ENCODE peak calls at places on chromosome 4, in seven cellular contexts. L is HL-60, R is HepG2, N is Panc1, P is SK-N-SH, X is K562, W is GM23338. Y is an unnamed sample.

GRCh38 chr4:93313207-93313606 is 515.3 kb upstream of the ATOH1 start:
- DNase-seq in L (no peak), N (no peak), R (no peak), P (no peak), W (no peak), X (no peak), Y (no peak)

GRCh38 chr4:146814736-146815135 is 130.9 kb downstream of the TTC29 start:
- DNase-seq in N (no peak), X (no peak), L (no peak), P (no peak), W (peak), R (no peak), Y (no peak)

GRCh38 chr4:186854256-186854655 is 130.6 kb upstream of the FAT1 start:
- DNase-seq in L (no peak), R (no peak), X (no peak), P (no peak), W (no peak), N (no peak), Y (no peak)

GRCh38 chr4:10529891-10530786 is 72.9 kb upstream of the ZNF518B start:
- DNase-seq in L (no peak), R (no peak), W (no peak), P (no peak), X (no peak), N (no peak), Y (no peak)

GRCh38 chr4:3660086-3660927 is 105.9 kb upstream of the ADRA2C start:
- DNase-seq in N (no peak), P (no peak), L (no peak), X (no peak), W (no peak), R (no peak), Y (no peak)

GRCh38 chr4:175584172-175584571 is 227.9 kb downstream of the GPM6A start:
- DNase-seq in X (no peak), L (no peak), W (no peak), R (no peak), N (no peak), P (no peak), Y (no peak)

GRCh38 chr4:152992027-152992426 is 55.9 kb downstream of the FHDC1 start:
- DNase-seq in N (no peak), W (no peak), R (no peak), X (no peak), P (no peak), L (no peak), Y (no peak)

GRCh38 chr4:72505314-72505744 is 63.7 kb downstream of the ADAMTS3 start:
- DNase-seq in R (peak), L (no peak), W (peak), P (peak), N (peak), X (peak), Y (no peak)

GRCh38 chr4:37219251-37219650 is 25.3 kb upstream of the NWD2 start:
- DNase-seq in W (no peak), R (no peak), N (no peak), P (no peak), X (no peak), L (no peak), Y (no peak)

GRCh38 chr4:94892051-94892450 is 134.3 kb downstream of the BMPR1B start:
- DNase-seq in R (no peak), W (no peak), N (no peak), P (no peak), L (no peak), X (no peak), Y (peak)

GRCh38 chr4:55768291-55768690 is 51.3 kb upstream of the EXOC1L start:
- DNase-seq in R (peak), W (peak), X (peak), P (no peak), L (no peak), N (no peak), Y (no peak)

GRCh38 chr4:118740869-118741268 is 55.7 kb downstream of the METTL14 start:
- DNase-seq in N (no peak), L (no peak), X (no peak), R (no peak), P (peak), W (peak), Y (peak)

GRCh38 chr4:144716778-144717177 is 70.8 kb downstream of the HHIP start:
- DNase-seq in L (no peak), N (no peak), P (no peak), R (no peak), W (no peak), X (no peak), Y (no peak)

GRCh38 chr4:128590773-128591172 is 218.7 kb upstream of the JADE1 start:
- DNase-seq in L (no peak), X (no peak), R (no peak), N (no peak), W (no peak), P (no peak), Y (no peak)

GRCh38 chr4:83629945-83630684 is 94.2 kb downstream of the GPAT3 start:
- DNase-seq in P (no peak), X (peak), L (peak), W (no peak), N (no peak), R (no peak), Y (no peak)

GRCh38 chr4:159283697-159284492 is 181.0 kb downstream of the RAPGEF2 start:
- DNase-seq in P (no peak), N (no peak), L (no peak), X (no peak), R (no peak), W (peak), Y (peak)

GRCh38 chr4:152967942-152968341 is 31.8 kb downstream of the FHDC1 start:
- DNase-seq in W (no peak), R (no peak), N (no peak), L (no peak), X (no peak), P (no peak), Y (no peak)

GRCh38 chr4:52290468-52290867 is 239.4 kb downstream of the SPATA18 start:
- DNase-seq in R (no peak), N (no peak), P (no peak), W (no peak), L (no peak), X (no peak), Y (no peak)

GRCh38 chr4:66564901-66565648 is 894.8 kb upstream of the EPHA5 start:
- DNase-seq in W (no peak), R (no peak), L (no peak), X (no peak), P (no peak), N (no peak), Y (peak)

GRCh38 chr4:155738548-155738947 is 20.3 kb upstream of the GUCY1B1 start:
- DNase-seq in P (no peak), R (no peak), X (no peak), L (no peak), N (no peak), W (no peak), Y (no peak)

GRCh38 chr4:119300072-119300387 is 21.9 kb downstream of the FABP2 start:
- DNase-seq in L (peak), R (no peak), W (no peak), P (peak), N (no peak), X (peak), Y (no peak)

GRCh38 chr4:150265806-150266205 is 187.6 kb downstream of the DCLK2 start:
- DNase-seq in X (no peak), L (no peak), N (no peak), R (no peak), W (no peak), P (no peak), Y (no peak)

GRCh38 chr4:14064969-14065368 is 437.4 kb upstream of the BOD1L1 start:
- DNase-seq in P (no peak), R (no peak), X (no peak), N (no peak), W (no peak), L (no peak), Y (no peak)

GRCh38 chr4:165404696-165405095 is 25.9 kb downstream of the CPE start:
- DNase-seq in P (no peak), X (no peak), L (no peak), R (no peak), N (no peak), W (no peak), Y (no peak)

GRCh38 chr4:117868201-117868600 is 166.1 kb upstream of the NDST3 start:
- DNase-seq in W (no peak), X (no peak), L (no peak), N (no peak), R (no peak), P (no peak), Y (no peak)

GRCh38 chr4:94399721-94400120 is 52.0 kb upstream of the PDLIM5 start:
- DNase-seq in P (no peak), X (no peak), W (no peak), L (no peak), N (no peak), R (no peak), Y (no peak)

GRCh38 chr4:154471032-154471431 is 20.6 kb downstream of the DCHS2 start:
- DNase-seq in W (no peak), R (no peak), P (no peak), L (no peak), N (no peak), X (no peak), Y (no peak)

GRCh38 chr4:158155656-158156356 is 17.0 kb downstream of the GASK1B start:
- DNase-seq in W (no peak), P (no peak), R (no peak), N (no peak), X (no peak), L (no peak), Y (no peak)

GRCh38 chr4:151324449-151325319 is 721 bp downstream of the SH3D19 start:
- DNase-seq in L (no peak), R (peak), X (peak), P (peak), W (peak), N (peak), Y (peak)

GRCh38 chr4:128835498-128836222 is 26.2 kb downstream of the JADE1 start:
- DNase-seq in W (no peak), P (no peak), X (no peak), N (no peak), R (no peak), L (no peak), Y (no peak)

GRCh38 chr4:63578383-63578782 is 830.9 kb downstream of the TECRL start:
- DNase-seq in W (no peak), L (no peak), X (no peak), P (peak), R (no peak), N (no peak), Y (no peak)

GRCh38 chr4:128393111-128393704 is 105.6 kb upstream of the PGRMC2 start:
- DNase-seq in L (no peak), P (peak), R (no peak), W (no peak), N (no peak), X (peak), Y (no peak)

GRCh38 chr4:36026348-36026747 is 218.0 kb downstream of the ARAP2 start:
- DNase-seq in W (peak), L (no peak), R (no peak), X (no peak), N (no peak), P (no peak), Y (no peak)

GRCh38 chr4:75344915-75345314 is 169.3 kb downstream of the RCHY1 start:
- DNase-seq in X (no peak), L (no peak), W (no peak), R (no peak), P (no peak), N (no peak), Y (no peak)

GRCh38 chr4:101790521-101791188 is at the start of gene BANK1:
- DNase-seq in N (peak), R (peak), P (peak), W (peak), L (peak), X (no peak), Y (peak)
- TF ChIP-seq REST in N (no peak), R (no peak), P (no peak), W (no peak), L (peak), X (no peak), Y (no peak)

GRCh38 chr4:184699941-184700340 is 34.0 kb downstream of the CENPU start:
- DNase-seq in P (no peak), W (no peak), L (no peak), N (no peak), R (no peak), X (no peak), Y (no peak)
- TF ChIP-seq REST in P (no peak), W (no peak), L (no peak), N (no peak), R (no peak), X (no peak), Y (no peak)

GRCh38 chr4:176680668-176681067 is 112.1 kb downstream of the VEGFC start:
- DNase-seq in X (no peak), L (no peak), R (no peak), P (no peak), W (no peak), N (no peak), Y (no peak)
- TF ChIP-seq REST in X (no peak), L (no peak), R (no peak), P (no peak), W (no peak), N (no peak), Y (no peak)

DNA sequence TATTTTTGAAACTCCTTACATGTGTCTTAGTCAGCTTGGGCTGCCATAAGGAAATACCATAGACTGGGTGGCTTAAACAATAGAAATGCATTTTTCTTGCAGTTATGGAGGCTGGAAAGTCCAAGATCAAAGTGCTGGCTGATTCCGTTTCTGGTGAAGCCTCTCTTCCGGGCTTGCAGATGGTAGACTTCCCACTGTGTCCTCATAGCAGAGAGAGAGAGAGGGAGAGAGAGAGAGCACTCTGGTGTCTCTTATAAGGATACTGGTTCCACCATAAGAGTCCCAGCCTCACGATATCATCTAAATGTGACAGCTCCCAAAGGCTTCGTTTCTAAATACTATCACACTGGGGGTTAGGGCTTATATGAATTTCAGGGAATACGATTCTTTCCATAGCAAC is 39.7 kb downstream of the ENPEP start:
- DNase-seq in X (peak), P (no peak), N (no peak), W (no peak), L (no peak), R (no peak), Y (no peak)
- TF ChIP-seq REST in X (no peak), P (no peak), N (no peak), W (no peak), L (no peak), R (no peak), Y (no peak)

GRCh38 chr4:99447513-99447912 is 12.4 kb upstream of the ADH7 start:
- DNase-seq in L (no peak), R (no peak), N (no peak), X (no peak), P (no peak), W (no peak), Y (no peak)

GRCh38 chr4:99447079-99447478 is 11.9 kb upstream of the ADH7 start:
- DNase-seq in W (peak), N (no peak), X (peak), P (no peak), R (no peak), L (no peak), Y (peak)
- TF ChIP-seq REST in W (no peak), N (no peak), X (no peak), P (no peak), R (no peak), L (no peak), Y (no peak)

GRCh38 chr4:16142598-16143295 is 58.9 kb upstream of the PROM1 start:
- DNase-seq in L (no peak), R (no peak), P (no peak), N (no peak), X (no peak), W (no peak), Y (no peak)

GRCh38 chr4:16140520-16141249 is 56.9 kb upstream of the PROM1 start:
- DNase-seq in R (peak), X (no peak), L (no peak), P (no peak), N (no peak), W (no peak), Y (peak)

GRCh38 chr4:16136771-16137170 is 52.9 kb upstream of the PROM1 start:
- DNase-seq in N (no peak), L (no peak), X (no peak), P (no peak), R (no peak), W (no peak), Y (no peak)

GRCh38 chr4:16136321-16136720 is 52.5 kb upstream of the PROM1 start:
- DNase-seq in N (no peak), L (no peak), X (no peak), R (no peak), P (no peak), W (no peak), Y (no peak)

GRCh38 chr4:16139066-16139945 is 55.5 kb upstream of the PROM1 start:
- DNase-seq in L (no peak), R (no peak), X (no peak), N (no peak), P (peak), W (no peak), Y (no peak)
- TF ChIP-seq REST in L (no peak), R (no peak), X (no peak), N (no peak), P (no peak), W (no peak), Y (no peak)

GRCh38 chr4:23324291-23324690 is 565.6 kb downstream of the PPARGC1A start:
- DNase-seq in X (no peak), L (no peak), N (no peak), W (no peak), R (no peak), P (no peak), Y (no peak)
- TF ChIP-seq REST in X (no peak), L (no peak), N (no peak), W (no peak), R (no peak), P (no peak), Y (no peak)

DNA sequence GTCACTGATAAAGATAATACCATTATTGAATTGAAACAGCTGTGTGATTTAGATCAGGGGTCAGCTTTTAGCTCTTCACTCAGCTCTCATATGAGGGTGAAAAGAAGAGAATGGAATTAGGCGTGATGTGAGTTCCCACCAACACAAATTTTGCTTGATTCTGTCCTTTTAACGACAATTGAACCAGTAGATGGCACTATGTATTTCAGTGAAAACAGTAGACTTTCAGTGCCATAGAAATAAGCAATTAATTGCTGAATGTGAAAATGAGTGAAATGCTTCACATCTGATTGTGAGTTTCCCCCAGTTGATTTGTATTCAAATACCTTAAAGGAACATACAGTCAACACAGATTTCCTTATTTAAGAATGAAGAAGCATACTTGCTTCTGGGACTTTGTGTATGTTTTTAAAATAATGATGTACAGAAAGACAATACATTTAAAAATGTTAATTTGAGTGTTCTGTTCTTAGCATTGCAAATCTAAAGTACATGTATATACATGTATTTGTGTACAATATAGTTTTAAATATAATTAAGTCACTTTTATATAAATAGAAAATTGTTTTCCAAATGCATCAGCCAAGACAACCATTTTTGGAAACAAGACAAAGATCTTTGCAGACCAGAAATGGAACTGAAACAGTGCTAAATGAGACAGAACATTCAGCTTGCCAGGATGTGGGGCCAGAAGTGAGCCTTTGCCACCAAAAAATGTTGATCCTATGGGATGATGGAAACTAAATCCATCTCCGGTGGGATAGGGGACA is 178.8 kb downstream of the SNCA start:
- DNase-seq in N (no peak), P (peak), X (peak), R (peak), L (no peak), W (peak), Y (no peak)
- TF ChIP-seq REST in N (no peak), P (no peak), X (no peak), R (no peak), L (no peak), W (no peak), Y (no peak)

DNA sequence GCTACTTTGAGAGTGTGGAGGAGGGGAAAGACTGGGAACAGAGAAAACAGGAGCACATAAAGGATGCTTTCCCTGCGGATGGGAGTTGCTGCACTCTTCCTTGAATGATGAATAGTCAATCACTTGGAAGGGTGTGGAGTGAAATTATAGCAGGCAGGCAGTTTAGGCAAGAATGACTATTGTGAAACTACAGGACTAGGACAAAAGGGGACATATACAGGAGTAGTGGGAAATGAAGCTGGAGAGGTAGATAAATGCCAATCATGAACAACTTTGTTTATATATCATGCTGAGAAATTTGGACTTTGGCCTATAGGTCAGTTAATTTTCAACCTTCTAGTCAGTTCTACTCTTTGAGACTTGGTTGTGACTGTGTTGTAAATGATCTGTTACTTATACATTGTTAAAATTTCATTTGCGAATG is 76.9 kb downstream of the PAQR3 start:
- DNase-seq in W (no peak), L (no peak), P (no peak), X (no peak), R (peak), N (no peak), Y (peak)
- TF ChIP-seq REST in W (no peak), L (no peak), P (no peak), X (no peak), R (no peak), N (no peak), Y (no peak)

GRCh38 chr4:5203925-5204324 is 152.6 kb downstream of the STK32B start:
- DNase-seq in P (no peak), L (no peak), R (no peak), X (no peak), W (no peak), N (no peak), Y (no peak)

GRCh38 chr4:5203309-5203708 is 152.0 kb downstream of the STK32B start:
- DNase-seq in N (no peak), R (no peak), X (no peak), L (no peak), P (no peak), W (no peak), Y (no peak)

GRCh38 chr4:5204781-5205180 is 153.5 kb downstream of the STK32B start:
- DNase-seq in P (no peak), R (no peak), L (no peak), W (no peak), N (no peak), X (no peak), Y (no peak)

GRCh38 chr4:5206391-5206790 is 155.1 kb downstream of the STK32B start:
- DNase-seq in W (no peak), L (no peak), R (no peak), N (no peak), P (no peak), X (peak), Y (peak)

GRCh38 chr4:5205981-5206380 is 154.7 kb downstream of the STK32B start:
- DNase-seq in L (no peak), P (no peak), X (no peak), R (no peak), W (no peak), N (no peak), Y (no peak)
- TF ChIP-seq REST in L (no peak), P (no peak), X (no peak), R (no peak), W (no peak), N (no peak), Y (no peak)